ENCODE peak calls at places on chromosomes 11 and 22, in six cellular contexts. B is A549; O is nephron progenitor cell; C is HFF-Myc; U is CD4-positive, alpha-beta T cell; S is upper lobe of right lung. Y is an unnamed sample.

GRCh38 chr22:36571991-36572390 is 43.0 kb upstream of the EIF3D start:
- DNase-seq in B (peak), O (no peak), C (no peak), U (no peak), S (no peak), Y (no peak)

GRCh38 chr11:30914143-30914762 is 328.1 kb upstream of the MPPED2 start:
- DNase-seq in B (peak), O (peak), C (no peak), U (no peak), S (peak), Y (peak)

GRCh38 chr11:1460396-1460795 is 26.2 kb downstream of the MOB2 start:
- DNase-seq in B (no peak), O (no peak), C (no peak), U (no peak), S (peak), Y (no peak)

GRCh38 chr22:48459259-48459658 is 1368.4 kb downstream of the BRD1 start:
- DNase-seq in B (no peak), O (no peak), C (no peak), U (no peak), S (peak), Y (no peak)

GRCh38 chr22:32708835-32709234 is 92.7 kb upstream of the TIMP3 start:
- DNase-seq in B (no peak), O (no peak), C (no peak), U (no peak), S (no peak), Y (no peak)

GRCh38 chr11:96388891-96389603 is 665 bp downstream of the CCDC82 start:
- DNase-seq in B (no peak), O (peak), C (no peak), U (no peak), S (no peak), Y (peak)

GRCh38 chr22:41862530-41863266 is 29.8 kb downstream of the SREBF2 start:
- DNase-seq in B (no peak), O (peak), C (no peak), U (no peak), S (no peak), Y (no peak)

GRCh38 chr11:61473370-61474025 is 35.1 kb upstream of the LRRC10B start:
- DNase-seq in B (no peak), O (no peak), C (no peak), U (no peak), S (no peak), Y (no peak)

GRCh38 chr11:111167666-111168065 is 77.9 kb upstream of the POU2AF2 start:
- DNase-seq in B (no peak), O (no peak), C (no peak), U (no peak), S (no peak), Y (no peak)

GRCh38 chr11:96191752-96192151 is 151.2 kb downstream of the MAML2 start:
- DNase-seq in B (no peak), O (no peak), C (no peak), U (no peak), S (no peak), Y (no peak)

GRCh38 chr11:118234833-118235232 is 10.0 kb upstream of the JAML start:
- DNase-seq in B (no peak), O (no peak), C (no peak), U (no peak), S (no peak), Y (no peak)

GRCh38 chr11:2924821-2925675 is 4.2 kb downstream of the PHLDA2 start:
- DNase-seq in B (no peak), O (no peak), C (no peak), U (no peak), S (no peak), Y (no peak)

GRCh38 chr11:126114486-126115252 is 52.0 kb upstream of the CDON start:
- DNase-seq in B (no peak), O (no peak), C (no peak), U (no peak), S (no peak), Y (no peak)

GRCh38 chr11:26319906-26320305 is 12.0 kb upstream of the ANO3 start:
- DNase-seq in B (no peak), O (no peak), C (no peak), U (no peak), S (no peak), Y (no peak)

GRCh38 chr11:95301497-95301896 is 70.5 kb upstream of the SESN3 start:
- DNase-seq in B (no peak), O (no peak), C (peak), U (no peak), S (no peak), Y (no peak)

GRCh38 chr11:92226331-92227232 is 2.0 kb downstream of the FAT3 start:
- DNase-seq in B (no peak), O (peak), C (no peak), U (no peak), S (no peak), Y (peak)

GRCh38 chr22:38078046-38078840 is 5.7 kb downstream of the SLC16A8 start:
- DNase-seq in B (no peak), O (no peak), C (no peak), U (no peak), S (no peak), Y (no peak)

GRCh38 chr11:124841186-124841585 is 24.0 kb upstream of the ROBO3 start:
- DNase-seq in B (no peak), O (no peak), C (no peak), U (no peak), S (no peak), Y (no peak)

GRCh38 chr11:69300124-69301032 is 6.4 kb downstream of the MYEOV start:
- DNase-seq in B (peak), O (no peak), C (no peak), U (no peak), S (peak), Y (no peak)

GRCh38 chr22:40413873-40414272 is 43.5 kb downstream of the SGSM3 start:
- DNase-seq in B (no peak), O (no peak), C (no peak), U (no peak), S (no peak), Y (no peak)

GRCh38 chr22:31504282-31504681 is 7.9 kb downstream of the SFI1 start:
- DNase-seq in B (no peak), O (no peak), C (no peak), U (no peak), S (no peak), Y (no peak)

GRCh38 chr11:9574806-9575530 is 1.5 kb downstream of the WEE1 start:
- DNase-seq in B (peak), O (peak), C (peak), U (no peak), S (no peak), Y (peak)

GRCh38 chr22:22817468-22818201 is 70.0 kb upstream of the IGLL5 start:
- DNase-seq in B (no peak), O (no peak), C (no peak), U (no peak), S (no peak), Y (no peak)
- TF ChIP-seq CTCF in B (no peak), O (no peak), C (no peak), U (no peak), S (no peak), Y (no peak)

GRCh38 chr11:11988862-11989261 is 19.6 kb downstream of the DKK3 start:
- DNase-seq in B (no peak), O (no peak), C (no peak), U (no peak), S (peak), Y (no peak)
- TF ChIP-seq CTCF in B (no peak), O (no peak), C (peak), U (no peak), S (peak), Y (peak)

GRCh38 chr11:77073328-77074001 is 6.7 kb downstream of the CAPN5 start:
- DNase-seq in B (peak), O (peak), C (peak), U (no peak), S (peak), Y (no peak)
- TF ChIP-seq CTCF in B (peak), O (no peak), C (peak), U (no peak), S (peak), Y (no peak)

DNA sequence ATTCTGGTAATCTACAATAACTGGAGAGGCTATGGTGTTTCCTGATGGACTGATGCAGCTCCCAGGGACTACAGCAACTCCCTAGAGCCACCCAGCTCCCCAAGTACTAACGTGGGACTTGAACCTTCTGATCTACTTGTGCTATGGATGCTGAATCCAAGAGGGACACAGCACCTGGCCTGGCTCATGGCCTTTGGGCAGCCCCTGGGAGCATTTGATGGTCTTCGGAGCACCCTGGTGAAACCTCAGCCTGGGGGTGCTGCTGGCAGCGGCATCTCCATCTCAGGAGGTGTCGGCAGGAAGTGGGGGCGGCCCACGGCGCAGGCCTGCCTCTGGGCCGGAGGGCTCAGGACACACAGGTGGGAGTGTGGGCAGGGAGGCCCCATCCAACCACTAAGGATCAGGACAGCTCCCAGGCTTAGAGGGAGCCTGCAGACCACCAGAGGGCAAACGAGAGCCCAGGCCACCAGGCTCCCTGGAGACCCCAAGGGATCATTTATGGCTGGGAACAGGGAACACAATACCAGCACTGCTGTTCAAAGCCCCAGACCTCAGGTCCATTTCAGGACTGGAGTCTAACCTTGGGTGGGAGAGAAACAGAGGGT is 8.7 kb downstream of the EHD1 start:
- DNase-seq in B (no peak), O (peak), C (no peak), U (no peak), S (no peak), Y (no peak)
- TF ChIP-seq CTCF in B (no peak), O (peak), C (peak), U (no peak), S (peak), Y (no peak)

GRCh38 chr11:98260983-98261382 is 759.8 kb upstream of the CNTN5 start:
- DNase-seq in B (no peak), O (no peak), C (no peak), U (no peak), S (no peak), Y (no peak)
- TF ChIP-seq CTCF in B (no peak), O (peak), C (no peak), U (no peak), S (no peak), Y (peak)

DNA sequence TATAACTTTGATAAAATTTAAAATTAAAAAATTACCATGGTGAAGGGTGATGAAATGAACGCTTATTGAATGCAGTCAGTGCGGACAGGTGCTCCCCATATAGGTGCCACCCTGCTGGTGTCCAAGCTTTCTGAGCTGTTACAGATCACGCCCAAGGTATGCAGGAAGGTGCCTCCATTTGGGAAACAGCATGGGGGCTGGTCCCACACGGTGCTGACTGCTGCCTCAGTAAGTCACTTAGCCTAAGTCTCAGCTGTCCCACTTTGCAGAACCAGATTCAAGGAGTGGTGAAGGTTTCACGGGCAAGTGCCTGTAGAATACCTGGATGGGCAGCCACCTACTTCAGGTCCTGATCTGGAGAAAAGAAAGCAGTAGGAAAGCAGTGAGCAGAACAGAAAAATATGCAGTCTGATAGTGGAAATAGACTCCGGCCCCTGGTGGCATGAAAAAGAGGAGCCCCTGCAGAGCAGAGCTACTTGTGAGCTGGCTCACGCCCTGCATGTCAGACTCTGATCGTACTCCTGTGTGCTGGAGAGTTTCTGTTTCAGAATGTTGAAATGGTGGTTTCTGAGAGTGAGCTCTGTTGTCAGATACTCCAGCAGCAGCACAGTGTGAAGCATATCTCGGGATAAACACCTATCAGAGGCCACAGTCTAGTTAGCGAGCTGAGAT is 33.2 kb downstream of the ADORA2A start:
- DNase-seq in B (no peak), O (no peak), C (no peak), U (no peak), S (no peak), Y (no peak)
- TF ChIP-seq CTCF in B (no peak), O (no peak), C (no peak), U (no peak), S (no peak), Y (no peak)

DNA sequence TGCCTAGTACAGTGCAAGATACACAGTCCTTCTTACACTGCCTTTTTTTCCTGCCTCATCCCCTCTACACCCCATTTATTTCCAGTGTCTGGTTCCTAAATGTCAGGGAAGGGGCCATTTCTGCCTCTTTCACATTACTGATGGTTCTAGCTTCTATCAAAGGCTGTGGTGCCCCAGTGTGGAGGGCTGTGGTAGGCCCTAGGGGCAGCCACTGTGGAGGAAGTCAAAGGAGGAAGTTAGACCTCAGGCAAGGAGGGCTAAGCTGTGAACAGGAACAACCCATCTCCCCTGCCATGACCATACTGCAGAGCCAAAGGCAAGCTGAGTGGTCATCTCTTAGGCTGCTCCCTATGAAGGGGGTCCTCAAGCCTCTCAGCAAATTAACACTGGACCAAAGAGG is 81.9 kb upstream of the CRTAM start:
- DNase-seq in B (no peak), O (no peak), C (no peak), U (peak), S (peak), Y (peak)
- TF ChIP-seq CTCF in B (no peak), O (no peak), C (no peak), U (peak), S (peak), Y (no peak)

DNA sequence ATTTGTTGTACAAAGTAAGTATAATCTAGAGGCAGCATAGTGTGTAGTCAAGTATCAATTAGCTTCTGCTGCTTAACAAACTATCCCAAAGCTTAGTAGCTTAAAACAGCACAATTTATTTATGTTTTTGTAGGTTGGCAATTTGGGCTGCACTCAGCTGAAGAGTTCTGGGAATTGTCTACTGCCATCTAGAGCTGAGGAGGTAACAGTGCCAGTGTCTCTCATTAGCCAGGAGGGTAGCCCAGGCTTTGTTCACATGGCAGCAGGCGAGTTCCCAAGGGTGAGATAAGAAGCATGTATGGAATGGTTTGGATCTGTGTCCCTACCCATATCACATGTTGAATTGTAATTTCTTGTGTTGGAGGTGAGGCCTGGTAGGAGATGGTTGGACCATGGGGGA is 45.8 kb upstream of the SLN start:
- DNase-seq in B (no peak), O (no peak), C (no peak), U (no peak), S (no peak), Y (no peak)
- TF ChIP-seq CTCF in B (no peak), O (no peak), C (peak), U (no peak), S (no peak), Y (no peak)